ENCODE peak calls at places on chromosomes 6 and 20, in seven cellular contexts. One of them, this sample, is unnamed.
A peak's percentile ranks its signal among the peaks of the same experiment; 100 is the strongest.

GRCh38 chr6:69584913-69585729 is 211.7 kb downstream of the LMBRD1 start:
- DNase-seq in heart right ventricle: no peak
- DNase-seq in epithelial cell of esophagus: no peak
- DNase-seq in K562: no peak
- DNase-seq in astrocyte of the spinal cord: no peak
- DNase-seq in lower lobe of right lung: no peak
- DNase-seq in CD4-positive, alpha-beta T cell: no peak
- DNase-seq in this sample: no peak

GRCh38 chr6:166942393-166943168 is 13.8 kb downstream of the RNASET2 start:
- DNase-seq in heart right ventricle: no peak
- DNase-seq in epithelial cell of esophagus: no peak
- DNase-seq in K562: peak; percentile 89
- DNase-seq in astrocyte of the spinal cord: no peak
- DNase-seq in lower lobe of right lung: peak; percentile 62
- DNase-seq in CD4-positive, alpha-beta T cell: peak; percentile 68
- DNase-seq in this sample: no peak

GRCh38 chr6:148269386-148269785 is 73.3 kb upstream of the SASH1 start:
- DNase-seq in heart right ventricle: no peak
- DNase-seq in epithelial cell of esophagus: no peak
- DNase-seq in K562: no peak
- DNase-seq in astrocyte of the spinal cord: no peak
- DNase-seq in lower lobe of right lung: no peak
- DNase-seq in CD4-positive, alpha-beta T cell: no peak
- DNase-seq in this sample: no peak

GRCh38 chr20:18724077-18724476 is 89.5 kb upstream of the SCP2D1 start:
- DNase-seq in heart right ventricle: no peak
- DNase-seq in epithelial cell of esophagus: no peak
- DNase-seq in K562: no peak
- DNase-seq in astrocyte of the spinal cord: no peak
- DNase-seq in lower lobe of right lung: no peak
- DNase-seq in CD4-positive, alpha-beta T cell: no peak
- DNase-seq in this sample: no peak

GRCh38 chr6:9085054-9085746 is 649.9 kb upstream of the SLC35B3 start:
- DNase-seq in heart right ventricle: no peak
- DNase-seq in epithelial cell of esophagus: no peak
- DNase-seq in K562: no peak
- DNase-seq in astrocyte of the spinal cord: no peak
- DNase-seq in lower lobe of right lung: no peak
- DNase-seq in CD4-positive, alpha-beta T cell: peak; percentile 6
- DNase-seq in this sample: no peak

GRCh38 chr20:25683050-25683449 is 13.6 kb downstream of the ZNF337 start:
- DNase-seq in heart right ventricle: no peak
- DNase-seq in epithelial cell of esophagus: no peak
- DNase-seq in K562: no peak
- DNase-seq in astrocyte of the spinal cord: no peak
- DNase-seq in lower lobe of right lung: no peak
- DNase-seq in CD4-positive, alpha-beta T cell: no peak
- DNase-seq in this sample: no peak

GRCh38 chr6:82017316-82017715 is 230.2 kb downstream of the IBTK start:
- DNase-seq in heart right ventricle: peak; percentile 37
- DNase-seq in epithelial cell of esophagus: peak; percentile 96
- DNase-seq in K562: no peak
- DNase-seq in astrocyte of the spinal cord: peak; percentile 82
- DNase-seq in lower lobe of right lung: no peak
- DNase-seq in CD4-positive, alpha-beta T cell: no peak
- DNase-seq in this sample: peak; percentile 86

GRCh38 chr6:8499540-8499939 is 64.2 kb upstream of the SLC35B3 start:
- DNase-seq in heart right ventricle: no peak
- DNase-seq in epithelial cell of esophagus: peak; percentile 48
- DNase-seq in K562: no peak
- DNase-seq in astrocyte of the spinal cord: no peak
- DNase-seq in lower lobe of right lung: no peak
- DNase-seq in CD4-positive, alpha-beta T cell: no peak
- DNase-seq in this sample: no peak

GRCh38 chr6:161444966-161445799 is 171.3 kb upstream of the AGPAT4 start:
- DNase-seq in heart right ventricle: no peak
- DNase-seq in epithelial cell of esophagus: no peak
- DNase-seq in K562: no peak
- DNase-seq in astrocyte of the spinal cord: peak; percentile 32
- DNase-seq in lower lobe of right lung: no peak
- DNase-seq in CD4-positive, alpha-beta T cell: no peak
- DNase-seq in this sample: no peak

GRCh38 chr6:104959453-104959858 is 2.5 kb downstream of the LIN28B start:
- DNase-seq in heart right ventricle: no peak
- DNase-seq in epithelial cell of esophagus: no peak
- DNase-seq in K562: no peak
- DNase-seq in astrocyte of the spinal cord: no peak
- DNase-seq in lower lobe of right lung: no peak
- DNase-seq in CD4-positive, alpha-beta T cell: no peak
- DNase-seq in this sample: no peak

GRCh38 chr6:40852667-40853383 is 186.2 kb downstream of the UNC5CL start:
- DNase-seq in heart right ventricle: no peak
- DNase-seq in epithelial cell of esophagus: peak; percentile 5
- DNase-seq in K562: peak; percentile 63
- DNase-seq in astrocyte of the spinal cord: no peak
- DNase-seq in lower lobe of right lung: no peak
- DNase-seq in CD4-positive, alpha-beta T cell: no peak
- DNase-seq in this sample: no peak

GRCh38 chr6:15595461-15596173 is 67.2 kb downstream of the DTNBP1 start:
- DNase-seq in heart right ventricle: no peak
- DNase-seq in epithelial cell of esophagus: peak; percentile 41
- DNase-seq in K562: no peak
- DNase-seq in astrocyte of the spinal cord: no peak
- DNase-seq in lower lobe of right lung: peak; percentile 52
- DNase-seq in CD4-positive, alpha-beta T cell: no peak
- DNase-seq in this sample: no peak

GRCh38 chr20:63833776-63834544 is 2.9 kb upstream of the ZBTB46 start:
- DNase-seq in heart right ventricle: no peak
- DNase-seq in epithelial cell of esophagus: no peak
- DNase-seq in K562: no peak
- DNase-seq in astrocyte of the spinal cord: peak; percentile 72
- DNase-seq in lower lobe of right lung: no peak
- DNase-seq in CD4-positive, alpha-beta T cell: no peak
- DNase-seq in this sample: no peak

GRCh38 chr20:17439897-17440296 is 91.3 kb downstream of the BFSP1 start:
- DNase-seq in heart right ventricle: no peak
- DNase-seq in epithelial cell of esophagus: no peak
- DNase-seq in K562: no peak
- DNase-seq in astrocyte of the spinal cord: no peak
- DNase-seq in lower lobe of right lung: no peak
- DNase-seq in CD4-positive, alpha-beta T cell: no peak
- DNase-seq in this sample: no peak

GRCh38 chr6:86273936-86274335 is 631.2 kb upstream of the SYNCRIP start:
- DNase-seq in heart right ventricle: no peak
- DNase-seq in epithelial cell of esophagus: no peak
- DNase-seq in K562: no peak
- DNase-seq in astrocyte of the spinal cord: no peak
- DNase-seq in lower lobe of right lung: no peak
- DNase-seq in CD4-positive, alpha-beta T cell: no peak
- DNase-seq in this sample: no peak

GRCh38 chr6:41568585-41569384 is 22.6 kb downstream of the FOXP4 start:
- DNase-seq in heart right ventricle: no peak
- DNase-seq in epithelial cell of esophagus: no peak
- DNase-seq in K562: no peak
- DNase-seq in astrocyte of the spinal cord: peak; percentile 13
- DNase-seq in lower lobe of right lung: peak; percentile 82
- DNase-seq in CD4-positive, alpha-beta T cell: no peak
- DNase-seq in this sample: no peak

GRCh38 chr6:84645563-84646266 is 118.7 kb downstream of the TBX18 start:
- DNase-seq in heart right ventricle: no peak
- DNase-seq in epithelial cell of esophagus: peak; percentile 72
- DNase-seq in K562: no peak
- DNase-seq in astrocyte of the spinal cord: peak; percentile 74
- DNase-seq in lower lobe of right lung: no peak
- DNase-seq in CD4-positive, alpha-beta T cell: no peak
- DNase-seq in this sample: no peak

GRCh38 chr6:106974337-106974998 is at the start of gene CD24:
- DNase-seq in heart right ventricle: no peak
- DNase-seq in epithelial cell of esophagus: peak; percentile 76
- DNase-seq in K562: no peak
- DNase-seq in astrocyte of the spinal cord: peak; percentile 32
- DNase-seq in lower lobe of right lung: peak; percentile 62
- DNase-seq in CD4-positive, alpha-beta T cell: peak; percentile 7
- DNase-seq in this sample: no peak

GRCh38 chr20:17043323-17043722 is 183.5 kb upstream of the PCSK2 start:
- DNase-seq in heart right ventricle: no peak
- DNase-seq in epithelial cell of esophagus: no peak
- DNase-seq in K562: no peak
- DNase-seq in astrocyte of the spinal cord: no peak
- DNase-seq in lower lobe of right lung: no peak
- DNase-seq in CD4-positive, alpha-beta T cell: no peak
- DNase-seq in this sample: no peak

GRCh38 chr20:41654884-41655283 is 36.7 kb upstream of the CHD6 start:
- DNase-seq in heart right ventricle: peak; percentile 4
- DNase-seq in epithelial cell of esophagus: peak; percentile 42
- DNase-seq in K562: peak; percentile 31
- DNase-seq in astrocyte of the spinal cord: peak; percentile 10
- DNase-seq in lower lobe of right lung: no peak
- DNase-seq in CD4-positive, alpha-beta T cell: no peak
- DNase-seq in this sample: no peak

GRCh38 chr6:147676468-147676867 is 168.0 kb downstream of the SAMD5 start:
- DNase-seq in heart right ventricle: no peak
- DNase-seq in epithelial cell of esophagus: no peak
- DNase-seq in K562: no peak
- DNase-seq in astrocyte of the spinal cord: no peak
- DNase-seq in lower lobe of right lung: no peak
- DNase-seq in CD4-positive, alpha-beta T cell: no peak
- DNase-seq in this sample: no peak

GRCh38 chr6:6002809-6003333 is 3.9 kb downstream of the NRN1 start:
- DNase-seq in heart right ventricle: no peak
- DNase-seq in epithelial cell of esophagus: no peak
- DNase-seq in K562: no peak
- DNase-seq in astrocyte of the spinal cord: no peak
- DNase-seq in lower lobe of right lung: no peak
- DNase-seq in CD4-positive, alpha-beta T cell: no peak
- DNase-seq in this sample: no peak

GRCh38 chr20:33411136-33411690 is 9.9 kb upstream of the CDK5RAP1 start:
- DNase-seq in heart right ventricle: no peak
- DNase-seq in epithelial cell of esophagus: no peak
- DNase-seq in K562: no peak
- DNase-seq in astrocyte of the spinal cord: no peak
- DNase-seq in lower lobe of right lung: no peak
- DNase-seq in CD4-positive, alpha-beta T cell: no peak
- DNase-seq in this sample: no peak
- TF ChIP-seq CTCF in heart right ventricle: no peak
- TF ChIP-seq CTCF in epithelial cell of esophagus: no peak
- TF ChIP-seq CTCF in K562: no peak
- TF ChIP-seq CTCF in astrocyte of the spinal cord: no peak
- TF ChIP-seq CTCF in lower lobe of right lung: no peak
- TF ChIP-seq CTCF in CD4-positive, alpha-beta T cell: no peak
- TF ChIP-seq CTCF in this sample: no peak

GRCh38 chr6:77462359-77463307 is 658 bp downstream of the HTR1B start:
- DNase-seq in heart right ventricle: no peak
- DNase-seq in epithelial cell of esophagus: peak; percentile 41
- DNase-seq in K562: no peak
- DNase-seq in astrocyte of the spinal cord: peak; percentile 51
- DNase-seq in lower lobe of right lung: peak; percentile 36
- DNase-seq in CD4-positive, alpha-beta T cell: no peak
- DNase-seq in this sample: peak; percentile 77
- TF ChIP-seq CTCF in heart right ventricle: no peak
- TF ChIP-seq CTCF in epithelial cell of esophagus: peak; percentile 30
- TF ChIP-seq CTCF in K562: no peak
- TF ChIP-seq CTCF in astrocyte of the spinal cord: peak; percentile 44
- TF ChIP-seq CTCF in lower lobe of right lung: no peak
- TF ChIP-seq CTCF in CD4-positive, alpha-beta T cell: no peak
- TF ChIP-seq CTCF in this sample: peak; percentile 44

GRCh38 chr6:131167773-131168172 is 32.5 kb downstream of the AKAP7 start:
- DNase-seq in heart right ventricle: no peak
- DNase-seq in epithelial cell of esophagus: no peak
- DNase-seq in K562: no peak
- DNase-seq in astrocyte of the spinal cord: peak; percentile 9
- DNase-seq in lower lobe of right lung: no peak
- DNase-seq in CD4-positive, alpha-beta T cell: no peak
- DNase-seq in this sample: no peak
- TF ChIP-seq CTCF in heart right ventricle: peak; percentile 29
- TF ChIP-seq CTCF in epithelial cell of esophagus: no peak
- TF ChIP-seq CTCF in K562: no peak
- TF ChIP-seq CTCF in astrocyte of the spinal cord: no peak
- TF ChIP-seq CTCF in lower lobe of right lung: no peak
- TF ChIP-seq CTCF in CD4-positive, alpha-beta T cell: no peak
- TF ChIP-seq CTCF in this sample: no peak

GRCh38 chr6:168390746-168391400 is 50.1 kb upstream of the SMOC2 start:
- DNase-seq in heart right ventricle: no peak
- DNase-seq in epithelial cell of esophagus: no peak
- DNase-seq in K562: no peak
- DNase-seq in astrocyte of the spinal cord: no peak
- DNase-seq in lower lobe of right lung: no peak
- DNase-seq in CD4-positive, alpha-beta T cell: no peak
- DNase-seq in this sample: no peak

GRCh38 chr6:168386973-168387372 is 54.0 kb upstream of the SMOC2 start:
- DNase-seq in heart right ventricle: no peak
- DNase-seq in epithelial cell of esophagus: no peak
- DNase-seq in K562: no peak
- DNase-seq in astrocyte of the spinal cord: no peak
- DNase-seq in lower lobe of right lung: no peak
- DNase-seq in CD4-positive, alpha-beta T cell: no peak
- DNase-seq in this sample: no peak

GRCh38 chr6:168387911-168388310 is 53.1 kb upstream of the SMOC2 start:
- DNase-seq in heart right ventricle: no peak
- DNase-seq in epithelial cell of esophagus: no peak
- DNase-seq in K562: no peak
- DNase-seq in astrocyte of the spinal cord: no peak
- DNase-seq in lower lobe of right lung: no peak
- DNase-seq in CD4-positive, alpha-beta T cell: no peak
- DNase-seq in this sample: no peak

GRCh38 chr6:168387426-168387825 is 53.6 kb upstream of the SMOC2 start:
- DNase-seq in heart right ventricle: no peak
- DNase-seq in epithelial cell of esophagus: no peak
- DNase-seq in K562: no peak
- DNase-seq in astrocyte of the spinal cord: no peak
- DNase-seq in lower lobe of right lung: no peak
- DNase-seq in CD4-positive, alpha-beta T cell: no peak
- DNase-seq in this sample: peak; percentile 50

DNA sequence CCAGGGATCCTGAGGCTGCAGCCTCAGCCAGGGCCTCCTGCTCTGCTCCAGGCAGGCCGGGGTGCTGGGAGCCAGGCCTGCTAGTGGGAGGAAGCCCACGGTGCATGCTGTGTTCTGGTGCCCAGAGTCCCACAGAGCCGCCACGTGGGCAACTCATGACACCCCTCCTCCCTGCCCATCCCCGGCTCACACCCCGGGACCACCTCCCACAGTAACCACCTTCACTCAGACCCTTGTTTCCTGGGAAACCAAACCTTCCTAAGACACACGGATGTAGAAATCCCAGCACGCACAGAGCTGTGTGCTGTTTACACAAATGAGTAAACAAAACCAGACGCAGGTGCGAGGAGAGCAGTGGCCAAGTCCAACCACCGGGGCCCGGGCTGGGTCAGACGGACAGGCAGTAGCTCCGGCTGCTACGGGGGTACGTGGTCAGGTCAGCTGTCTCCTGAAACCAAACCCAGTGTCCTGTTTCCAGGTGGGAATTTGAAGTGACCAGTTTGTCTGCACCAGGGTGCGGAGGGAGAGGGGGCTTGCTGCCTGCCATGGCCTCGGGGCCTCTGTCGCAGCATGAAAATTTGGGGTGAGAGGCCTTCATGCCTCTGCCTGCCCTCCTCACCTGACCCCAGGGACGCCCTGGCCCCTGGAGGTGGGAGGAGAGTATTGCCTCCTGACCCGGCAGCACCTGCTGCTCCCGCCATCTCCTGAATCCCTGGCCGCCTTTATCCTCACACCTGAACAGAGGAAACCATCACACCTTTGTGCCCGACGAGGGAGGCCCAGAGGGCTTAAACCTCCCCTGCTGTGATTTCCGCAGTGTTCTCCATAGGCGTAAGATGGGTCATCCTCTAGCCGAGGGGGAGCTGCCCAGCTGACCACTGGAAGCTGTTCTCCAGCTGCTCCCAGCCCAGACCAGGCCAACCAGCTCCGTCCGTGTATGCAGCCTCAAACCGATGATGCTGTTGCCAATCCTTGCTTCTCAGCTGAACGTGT is 52.0 kb upstream of the SMOC2 start:
- DNase-seq in heart right ventricle: no peak
- DNase-seq in epithelial cell of esophagus: no peak
- DNase-seq in K562: no peak
- DNase-seq in astrocyte of the spinal cord: no peak
- DNase-seq in lower lobe of right lung: no peak
- DNase-seq in CD4-positive, alpha-beta T cell: no peak
- DNase-seq in this sample: peak; percentile 47
- TF ChIP-seq CTCF in heart right ventricle: no peak
- TF ChIP-seq CTCF in epithelial cell of esophagus: no peak
- TF ChIP-seq CTCF in K562: no peak
- TF ChIP-seq CTCF in astrocyte of the spinal cord: no peak
- TF ChIP-seq CTCF in lower lobe of right lung: no peak
- TF ChIP-seq CTCF in CD4-positive, alpha-beta T cell: no peak
- TF ChIP-seq CTCF in this sample: no peak